ENCODE peak calls at places on chromosomes 4 and X, in eight cellular contexts. O is HCT116; A is cardiac muscle cell; B is CD8-positive, alpha-beta T cell; X is ovary; C is astrocyte; M is fibroblast of mammary gland; R is epithelial cell of esophagus. K is an unnamed sample.

GRCh38 chrX:46922601-46923000 is 10.4 kb downstream of the JADE3 start:
- DNase-seq in A (no peak), R (peak; percentile 43), X (no peak), B (no peak), O (no peak), M (no peak), C (no peak), K (peak; percentile 54)

GRCh38 chr4:73816814-73817213 is 19.7 kb upstream of the CXCL6 start:
- DNase-seq in B (no peak), X (no peak), M (peak; percentile 94), C (peak; percentile 94), A (peak; percentile 88), O (no peak), R (peak; percentile 91), K (peak; percentile 92)

GRCh38 chrX:112800901-112801775 is 39.5 kb downstream of the AMOT start:
- DNase-seq in C (no peak), A (no peak), B (no peak), M (no peak), X (no peak), R (no peak), O (no peak), K (no peak)

GRCh38 chr4:158534727-158535126 is 13.0 kb downstream of the RXFP1 start:
- DNase-seq in C (no peak), M (no peak), A (no peak), X (no peak), R (no peak), B (no peak), O (no peak), K (no peak)

GRCh38 chr4:45931151-45931550 is 192.7 kb downstream of the GABRG1 start:
- DNase-seq in A (no peak), M (no peak), O (no peak), R (peak; percentile 12), X (no peak), C (no peak), B (no peak), K (peak; percentile 16)

GRCh38 chrX:276588-277171 is 4.5 kb upstream of the PLCXD1 start:
- DNase-seq in O (no peak), B (no peak), C (peak; percentile 38), X (no peak), M (peak; percentile 72), A (peak; percentile 37), R (peak; percentile 91), K (peak; percentile 78)

GRCh38 chr4:83219344-83219990 is 65.1 kb downstream of the COQ2 start:
- DNase-seq in C (peak; percentile 3), A (no peak), M (peak; percentile 15), B (no peak), O (no peak), X (no peak), R (peak; percentile 84), K (peak; percentile 79)

GRCh38 chrX:16212436-16212835 is 45.2 kb downstream of the MAGEB17 start:
- DNase-seq in A (peak; percentile 36), X (no peak), M (peak; percentile 35), R (peak; percentile 1), C (no peak), O (peak; percentile 7), B (no peak), K (no peak)

GRCh38 chr4:85024671-85025070 is 58.2 kb upstream of the WDFY3 start:
- DNase-seq in B (no peak), A (no peak), C (no peak), M (peak; percentile 79), O (no peak), X (no peak), R (no peak), K (no peak)

GRCh38 chr4:75800972-75801371 is 76.6 kb downstream of the USO1 start:
- DNase-seq in C (no peak), M (no peak), R (peak; percentile 40), O (no peak), B (no peak), A (no peak), X (no peak), K (peak; percentile 61)
- H3K4me3 ChIP-seq in C (no peak overlapping the region), M (no peak overlapping the region), R (no peak overlapping the region), O (no peak overlapping the region), B (no peak overlapping the region), A (no peak overlapping the region), X (no peak overlapping the region), K (no peak overlapping the region)

GRCh38 chr4:150862829-150863228 is 152.3 kb downstream of the LRBA start:
- DNase-seq in B (no peak), C (no peak), O (no peak), A (no peak), M (no peak), R (no peak), X (no peak), K (no peak)

GRCh38 chr4:150863456-150863855 is 151.6 kb downstream of the LRBA start:
- DNase-seq in A (peak; percentile 4), M (no peak), B (no peak), X (no peak), C (no peak), R (no peak), O (no peak), K (no peak)

GRCh38 chr4:150867148-150867547 is 147.9 kb downstream of the LRBA start:
- DNase-seq in B (peak; percentile 7), O (peak; percentile 73), A (peak; percentile 86), R (peak; percentile 86), M (peak; percentile 84), X (no peak), C (peak; percentile 52), K (peak; percentile 83)
- TF ChIP-seq CTCF in B (peak; percentile 73), O (peak; percentile 64), A (peak; percentile 47), R (peak; percentile 51), M (peak; percentile 47), X (peak; percentile 23), C (peak; percentile 64), K (peak; percentile 42)

GRCh38 chrX:117711774-117712173 is 404.8 kb downstream of the KLHL13 start:
- DNase-seq in R (no peak), M (no peak), X (no peak), C (no peak), B (no peak), A (no peak), O (no peak), K (no peak)

GRCh38 chrX:117707948-117708743 is 408.5 kb downstream of the KLHL13 start:
- DNase-seq in C (no peak), A (no peak), R (peak; percentile 84), B (no peak), X (no peak), M (no peak), O (no peak), K (peak; percentile 78)

GRCh38 chrX:117713411-117713810 is 403.2 kb downstream of the KLHL13 start:
- DNase-seq in C (no peak), M (no peak), X (no peak), R (no peak), A (no peak), B (no peak), O (no peak), K (no peak)
- H3K4me3 ChIP-seq in C (no peak overlapping the region), M (no peak overlapping the region), X (no peak overlapping the region), R (no peak overlapping the region), A (no peak overlapping the region), B (no peak overlapping the region), O (no peak overlapping the region), K (no peak overlapping the region)

GRCh38 chr4:86482851-86483490 is 111.1 kb upstream of the PTPN13 start:
- DNase-seq in C (no peak), R (no peak), A (peak; percentile 33), X (no peak), B (no peak), M (no peak), O (no peak), K (no peak)
- TF ChIP-seq CTCF in C (peak; percentile 14), R (peak; percentile 35), A (peak; percentile 35), X (no peak), B (no peak), M (peak; percentile 22), O (no peak), K (no peak)

GRCh38 chr4:3201718-3202702 is 46.9 kb upstream of the MSANTD1 start:
- DNase-seq in M (peak; percentile 61), X (no peak), A (peak; percentile 10), R (no peak), C (peak; percentile 68), O (no peak), B (peak; percentile 56), K (no peak)
- H3K4me3 ChIP-seq in M (no peak overlapping the region), X (no peak overlapping the region), A (no peak overlapping the region), R (no peak overlapping the region), C (no peak overlapping the region), O (no peak overlapping the region), B (peak overlapping the region; percentile 10), K (no peak overlapping the region)